ENCODE peak calls at places on chromosome 22, in five cellular contexts. One of them, this sample, is unnamed.
A peak's percentile ranks its signal among the peaks of the same experiment; 100 is the strongest.

GRCh38 chr22:48423481-48423901 is 1404.2 kb downstream of the BRD1 start:
- DNase-seq in cardiac fibroblast: no peak
- DNase-seq in AG10803: peak; percentile 85
- DNase-seq in AG09309: no peak
- DNase-seq in GM23248: peak; percentile 68
- DNase-seq in this sample: no peak

GRCh38 chr22:19634206-19634536 is 80.1 kb upstream of the SEPTIN5 start:
- DNase-seq in AG09309: no peak
- DNase-seq in GM23248: no peak
- DNase-seq in AG10803: no peak
- DNase-seq in cardiac fibroblast: no peak
- DNase-seq in this sample: no peak

GRCh38 chr22:33063611-33064010 is 5.4 kb upstream of the SYN3 start:
- DNase-seq in AG10803: no peak
- DNase-seq in cardiac fibroblast: no peak
- DNase-seq in GM23248: no peak
- DNase-seq in AG09309: no peak
- DNase-seq in this sample: no peak

GRCh38 chr22:22380098-22381030 is 128.2 kb downstream of the ZNF280B start:
- DNase-seq in GM23248: peak; percentile 7
- DNase-seq in AG09309: no peak
- DNase-seq in cardiac fibroblast: no peak
- DNase-seq in AG10803: no peak
- DNase-seq in this sample: no peak

GRCh38 chr22:48772286-48772907 is 1055.3 kb downstream of the BRD1 start:
- DNase-seq in GM23248: no peak
- DNase-seq in cardiac fibroblast: no peak
- DNase-seq in AG09309: no peak
- DNase-seq in AG10803: no peak
- DNase-seq in this sample: no peak

GRCh38 chr22:48477031-48477721 is 1350.5 kb downstream of the BRD1 start:
- DNase-seq in AG09309: no peak
- DNase-seq in AG10803: no peak
- DNase-seq in cardiac fibroblast: no peak
- DNase-seq in GM23248: no peak
- DNase-seq in this sample: no peak

GRCh38 chr22:24402460-24403192 is 24.8 kb upstream of the ADORA2A start:
- DNase-seq in AG09309: peak; percentile 90
- DNase-seq in GM23248: peak; percentile 92
- DNase-seq in AG10803: peak; percentile 93
- DNase-seq in cardiac fibroblast: peak; percentile 94
- DNase-seq in this sample: peak; percentile 94

GRCh38 chr22:28051787-28052356 is 132.8 kb upstream of the PITPNB start:
- DNase-seq in GM23248: peak; percentile 72
- DNase-seq in AG10803: peak; percentile 63
- DNase-seq in cardiac fibroblast: peak; percentile 75
- DNase-seq in AG09309: no peak
- DNase-seq in this sample: peak; percentile 61

GRCh38 chr22:49497266-49497665 is 330.4 kb downstream of the BRD1 start:
- DNase-seq in AG09309: no peak
- DNase-seq in cardiac fibroblast: no peak
- DNase-seq in GM23248: no peak
- DNase-seq in AG10803: no peak
- DNase-seq in this sample: no peak

GRCh38 chr22:44151661-44152060 is 29.1 kb upstream of the PARVG start:
- DNase-seq in cardiac fibroblast: peak; percentile 61
- DNase-seq in AG10803: peak; percentile 82
- DNase-seq in GM23248: peak; percentile 75
- DNase-seq in AG09309: no peak
- DNase-seq in this sample: peak; percentile 78

GRCh38 chr22:27331526-27332281 is 469.9 kb downstream of the MN1 start:
- DNase-seq in GM23248: peak; percentile 82
- DNase-seq in AG10803: peak; percentile 77
- DNase-seq in AG09309: peak; percentile 21
- DNase-seq in cardiac fibroblast: peak; percentile 58
- DNase-seq in this sample: peak; percentile 27

GRCh38 chr22:50304528-50305392 is 2.7 kb downstream of the PLXNB2 start:
- DNase-seq in GM23248: peak; percentile 69
- DNase-seq in AG10803: peak; percentile 62
- DNase-seq in AG09309: no peak
- DNase-seq in cardiac fibroblast: peak; percentile 28
- DNase-seq in this sample: no peak

GRCh38 chr22:23386245-23386631 is 193.9 kb downstream of the IGLL1 start:
- DNase-seq in AG09309: no peak
- DNase-seq in AG10803: no peak
- DNase-seq in GM23248: no peak
- DNase-seq in cardiac fibroblast: peak; percentile 2
- DNase-seq in this sample: no peak

GRCh38 chr22:48649031-48649430 is 1178.6 kb downstream of the BRD1 start:
- DNase-seq in AG10803: no peak
- DNase-seq in cardiac fibroblast: no peak
- DNase-seq in AG09309: no peak
- DNase-seq in GM23248: no peak
- DNase-seq in this sample: no peak

GRCh38 chr22:21962655-21962949 is 10.0 kb upstream of the PPM1F start:
- DNase-seq in AG09309: no peak
- DNase-seq in GM23248: no peak
- DNase-seq in cardiac fibroblast: no peak
- DNase-seq in AG10803: no peak
- DNase-seq in this sample: no peak

GRCh38 chr22:33563568-33563967 is 356.7 kb downstream of the LARGE1 start:
- DNase-seq in AG09309: no peak
- DNase-seq in cardiac fibroblast: no peak
- DNase-seq in AG10803: no peak
- DNase-seq in GM23248: no peak
- DNase-seq in this sample: no peak

GRCh38 chr22:32058656-32059280 is 15.7 kb downstream of the SLC5A1 start:
- DNase-seq in AG10803: peak; percentile 58
- DNase-seq in AG09309: no peak
- DNase-seq in GM23248: peak; percentile 14
- DNase-seq in cardiac fibroblast: peak; percentile 6
- DNase-seq in this sample: no peak

GRCh38 chr22:23565942-23566715 is 14.0 kb downstream of the IGLL1 start:
- DNase-seq in GM23248: no peak
- DNase-seq in AG10803: no peak
- DNase-seq in AG09309: no peak
- DNase-seq in cardiac fibroblast: no peak
- DNase-seq in this sample: no peak

DNA sequence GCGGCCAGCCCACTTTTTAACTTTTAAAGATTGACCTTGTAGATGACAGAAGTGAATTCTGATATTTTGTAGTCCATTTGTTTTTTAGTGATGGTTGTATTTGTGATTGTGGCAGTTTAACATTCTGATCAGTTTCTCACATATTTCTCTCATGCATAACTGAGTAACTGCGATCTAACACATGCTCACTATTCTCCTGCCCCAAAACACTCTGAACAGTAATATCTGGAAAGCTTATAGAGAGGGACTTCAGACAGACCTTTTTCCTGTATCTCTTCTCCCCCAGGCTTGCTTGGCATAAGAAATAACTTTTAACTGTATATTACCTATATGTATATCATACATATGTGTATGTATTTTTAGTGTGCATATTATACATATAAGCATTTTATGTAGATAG is 37.3 kb upstream of the MYO18B start:
- DNase-seq in GM23248: no peak
- DNase-seq in AG09309: no peak
- DNase-seq in cardiac fibroblast: no peak
- DNase-seq in AG10803: no peak
- DNase-seq in this sample: no peak
- H3K4me3 ChIP-seq in GM23248: no peak overlapping the region
- H3K4me3 ChIP-seq in AG09309: no peak overlapping the region
- H3K4me3 ChIP-seq in cardiac fibroblast: no peak overlapping the region
- H3K4me3 ChIP-seq in AG10803: no peak overlapping the region
- H3K4me3 ChIP-seq in this sample: no peak overlapping the region

GRCh38 chr22:42643632-42644421 is 3.4 kb upstream of the ATP5MGL start:
- DNase-seq in AG09309: no peak
- DNase-seq in GM23248: no peak
- DNase-seq in AG10803: no peak
- DNase-seq in cardiac fibroblast: no peak
- DNase-seq in this sample: no peak

GRCh38 chr22:42642801-42643631 is 2.6 kb upstream of the ATP5MGL start:
- DNase-seq in cardiac fibroblast: no peak
- DNase-seq in GM23248: no peak
- DNase-seq in AG09309: no peak
- DNase-seq in AG10803: no peak
- DNase-seq in this sample: no peak

GRCh38 chr22:42645938-42646568 is 3.1 kb downstream of the CYB5R3 start:
- DNase-seq in AG10803: no peak
- DNase-seq in cardiac fibroblast: no peak
- DNase-seq in AG09309: no peak
- DNase-seq in GM23248: peak; percentile 31
- DNase-seq in this sample: no peak

GRCh38 chr22:42645341-42645937 is 3.8 kb downstream of the CYB5R3 start:
- DNase-seq in AG09309: no peak
- DNase-seq in GM23248: peak; percentile 77
- DNase-seq in AG10803: no peak
- DNase-seq in cardiac fibroblast: peak; percentile 35
- DNase-seq in this sample: no peak

DNA sequence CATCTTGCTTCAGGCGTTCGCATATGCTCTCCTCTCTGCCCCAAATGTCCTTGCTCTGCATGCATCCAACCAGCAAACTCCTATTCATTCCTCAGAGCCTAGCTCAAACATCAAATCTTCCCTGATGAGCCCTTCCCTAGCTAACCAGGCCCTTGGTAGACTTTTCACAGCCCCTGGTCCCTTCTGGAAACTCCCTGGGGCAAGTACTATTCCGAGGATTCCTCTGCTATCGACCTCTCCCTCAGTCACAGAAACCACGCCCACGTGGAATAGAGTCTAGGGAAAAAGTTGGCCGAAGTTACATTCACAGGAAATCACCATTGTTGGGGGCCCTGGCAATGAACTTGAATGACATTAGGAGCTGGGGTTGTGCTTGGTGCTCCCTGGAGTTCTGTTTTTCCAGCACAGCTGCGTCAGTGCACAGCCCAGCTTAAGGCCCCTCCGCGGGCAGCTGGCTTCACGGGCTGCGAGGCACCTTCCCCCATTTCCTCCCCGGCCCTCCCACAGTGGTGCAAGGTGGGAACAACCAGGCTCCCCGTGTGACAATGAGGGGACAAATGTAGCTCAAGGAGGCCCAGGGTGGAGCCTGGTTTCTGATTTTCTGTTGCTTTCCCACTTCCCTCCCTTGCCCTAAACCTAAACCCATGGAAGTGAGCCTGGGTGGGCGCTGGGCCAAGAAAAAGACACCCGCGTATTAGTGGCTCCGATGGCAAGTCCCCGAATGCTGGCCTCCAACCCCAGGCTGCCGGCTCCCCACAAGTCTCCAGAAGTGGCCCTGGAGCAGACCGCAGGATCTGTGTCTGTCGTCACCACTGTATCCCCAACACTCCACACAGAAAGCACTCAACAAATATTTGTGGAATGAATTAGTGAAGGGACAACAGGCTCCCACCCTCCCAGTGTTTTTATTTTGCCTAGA is 4.3 kb upstream of the ATP5MGL start:
- DNase-seq in AG10803: peak; percentile 63
- DNase-seq in AG09309: no peak
- DNase-seq in cardiac fibroblast: peak; percentile 39
- DNase-seq in GM23248: peak; percentile 73
- DNase-seq in this sample: no peak
- H3K4me3 ChIP-seq in AG10803: peak overlapping the region; percentile 31
- H3K4me3 ChIP-seq in AG09309: no peak overlapping the region
- H3K4me3 ChIP-seq in cardiac fibroblast: peak overlapping the region; percentile 11
- H3K4me3 ChIP-seq in GM23248: peak overlapping the region; percentile 51
- H3K4me3 ChIP-seq in this sample: no peak overlapping the region

DNA sequence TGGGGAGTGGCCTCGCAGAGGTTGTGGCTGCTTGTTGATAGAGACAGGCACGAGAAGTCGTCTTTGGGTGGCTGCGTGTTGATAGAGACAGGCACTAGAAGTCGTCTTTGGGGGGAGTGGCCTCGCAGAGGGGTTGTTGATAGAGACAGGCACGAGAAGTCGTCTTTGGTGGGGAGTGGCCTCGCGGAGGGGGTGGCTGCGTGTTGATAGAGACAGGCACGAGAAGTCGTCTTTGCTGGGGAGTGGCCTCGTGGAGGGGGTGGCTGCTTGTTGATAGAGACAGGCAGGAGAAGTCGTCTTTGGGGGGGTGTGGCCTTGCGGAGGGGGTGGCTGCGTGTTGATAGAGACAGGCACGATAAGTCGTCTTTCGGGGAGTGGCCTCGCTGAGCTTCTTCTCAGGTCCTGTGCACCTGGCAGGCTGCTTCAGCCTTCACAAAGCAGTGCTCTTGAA is 328.8 kb downstream of the TBC1D22A start:
- DNase-seq in AG09309: no peak
- DNase-seq in GM23248: peak; percentile 29
- DNase-seq in AG10803: no peak
- DNase-seq in cardiac fibroblast: no peak
- DNase-seq in this sample: no peak
- H3K4me3 ChIP-seq in AG09309: peak overlapping the region; percentile 57
- H3K4me3 ChIP-seq in GM23248: peak overlapping the region; percentile 69
- H3K4me3 ChIP-seq in AG10803: peak overlapping the region; percentile 59
- H3K4me3 ChIP-seq in cardiac fibroblast: peak overlapping the region; percentile 40
- H3K4me3 ChIP-seq in this sample: peak overlapping the region; percentile 30

GRCh38 chr22:38706885-38707180 is 1.1 kb downstream of the GTPBP1 start:
- DNase-seq in cardiac fibroblast: no peak
- DNase-seq in AG10803: no peak
- DNase-seq in GM23248: peak; percentile 59
- DNase-seq in AG09309: no peak
- DNase-seq in this sample: no peak

GRCh38 chr22:38704568-38705234 is 1.0 kb upstream of the GTPBP1 start:
- DNase-seq in GM23248: peak; percentile 19
- DNase-seq in AG10803: no peak
- DNase-seq in AG09309: no peak
- DNase-seq in cardiac fibroblast: peak; percentile 9
- DNase-seq in this sample: no peak

GRCh38 chr22:38707346-38707745 is 1.6 kb downstream of the GTPBP1 start:
- DNase-seq in GM23248: peak; percentile 75
- DNase-seq in cardiac fibroblast: peak; percentile 68
- DNase-seq in AG10803: peak; percentile 29
- DNase-seq in AG09309: no peak
- DNase-seq in this sample: peak; percentile 73

GRCh38 chr22:38705235-38706100 is at the start of gene GTPBP1:
- DNase-seq in cardiac fibroblast: peak; percentile 100
- DNase-seq in AG10803: peak; percentile 100
- DNase-seq in AG09309: peak; percentile 100
- DNase-seq in GM23248: peak; percentile 100
- DNase-seq in this sample: peak; percentile 100

GRCh38 chr22:38706101-38706884 is 549 bp downstream of the GTPBP1 start:
- DNase-seq in cardiac fibroblast: peak; percentile 35
- DNase-seq in AG09309: no peak
- DNase-seq in AG10803: peak; percentile 34
- DNase-seq in GM23248: peak; percentile 71
- DNase-seq in this sample: peak; percentile 27
- H3K4me3 ChIP-seq in cardiac fibroblast: peak overlapping the region; percentile 95
- H3K4me3 ChIP-seq in AG09309: peak overlapping the region; percentile 91
- H3K4me3 ChIP-seq in AG10803: peak overlapping the region; percentile 85
- H3K4me3 ChIP-seq in GM23248: peak overlapping the region; percentile 88
- H3K4me3 ChIP-seq in this sample: peak overlapping the region; percentile 69

DNA sequence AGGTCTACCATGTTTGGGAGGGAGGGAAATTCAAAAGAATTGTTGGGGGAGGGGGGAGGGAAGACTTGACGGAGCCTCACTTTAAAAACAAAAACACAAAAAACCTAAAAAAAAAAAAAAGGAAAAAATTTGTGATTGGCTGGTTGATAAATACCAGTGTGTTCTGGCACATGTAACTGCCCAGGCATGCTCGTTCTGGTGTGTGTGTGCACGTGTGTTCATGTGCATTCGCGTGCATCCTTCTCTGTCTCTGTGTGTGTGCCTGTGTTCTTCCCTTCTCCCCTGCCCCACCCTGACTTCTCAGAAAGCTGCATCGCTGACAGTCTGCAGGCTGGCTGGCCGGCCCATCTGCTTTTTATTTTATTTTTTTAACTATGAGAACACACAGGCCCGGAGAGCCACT is 22.6 kb upstream of the ADSL start:
- DNase-seq in cardiac fibroblast: no peak
- DNase-seq in GM23248: peak; percentile 3
- DNase-seq in AG10803: peak; percentile 19
- DNase-seq in AG09309: no peak
- DNase-seq in this sample: no peak
- H3K4me3 ChIP-seq in cardiac fibroblast: no peak overlapping the region
- H3K4me3 ChIP-seq in GM23248: no peak overlapping the region
- H3K4me3 ChIP-seq in AG10803: no peak overlapping the region
- H3K4me3 ChIP-seq in AG09309: no peak overlapping the region
- H3K4me3 ChIP-seq in this sample: no peak overlapping the region

This sample was measured in IMR-90.